ENCODE peak calls at places on chromosomes 5 and 9, in five cellular contexts. A, B, M, C and Q are unnamed samples.

GRCh38 chr5:122780296-122780695 is 5.4 kb downstream of the SNX2 start:
- DNase-seq in A (no peak), B (no peak), M (no peak), C (no peak), Q (no peak)

GRCh38 chr5:154652746-154653417 is 102.3 kb upstream of the LARP1 start:
- DNase-seq in A (no peak), B (no peak), M (no peak), C (no peak), Q (peak)

GRCh38 chr5:126280820-126281219 is 142.4 kb upstream of the GRAMD2B start:
- DNase-seq in A (no peak), B (no peak), M (no peak), C (no peak), Q (no peak)

GRCh38 chr5:35409361-35409760 is 179.1 kb upstream of the PRLR start:
- DNase-seq in A (no peak), B (no peak), M (no peak), C (no peak), Q (no peak)

GRCh38 chr9:128163027-128163515 is 3.0 kb downstream of the BBLN start:
- DNase-seq in A (no peak), B (no peak), M (no peak), C (no peak), Q (no peak)

GRCh38 chr9:21443849-21444625 is 3.8 kb downstream of the IFNA1 start:
- DNase-seq in A (no peak), B (no peak), M (no peak), C (no peak), Q (no peak)

GRCh38 chr5:114467729-114468128 is 105.9 kb downstream of the KCNN2 start:
- DNase-seq in A (no peak), B (peak), M (no peak), C (no peak), Q (no peak)

GRCh38 chr5:27020965-27021364 is 17.4 kb downstream of the CDH9 start:
- DNase-seq in A (no peak), B (peak), M (no peak), C (no peak), Q (peak)